ENCODE peak calls at places on chromosome 1, in six cellular contexts. L is HepG2, V is NB4, G is Peyer's patch, E is thyroid gland, K is stomach. W is an unnamed sample.

GRCh38 chr1:209720326-209720725 is 15.7 kb downstream of the HSD11B1 start:
- DNase-seq in V (no peak), L (no peak), G (no peak), K (no peak), E (no peak), W (no peak)

GRCh38 chr1:86706018-86706417 is 1.6 kb downstream of the SH3GLB1 start:
- DNase-seq in V (no peak), L (peak; percentile 9), E (no peak), G (no peak), K (no peak), W (no peak)

GRCh38 chr1:215625949-215626348 is 58.8 kb downstream of the KCTD3 start:
- DNase-seq in K (no peak), V (no peak), L (no peak), G (no peak), E (no peak), W (no peak)

GRCh38 chr1:180584869-180585268 is 26.1 kb downstream of the OVAAL start:
- DNase-seq in E (no peak), L (peak; percentile 66), G (no peak), K (no peak), V (no peak), W (no peak)

GRCh38 chr1:20308569-20308968 is 17.9 kb downstream of the VWA5B1 start:
- DNase-seq in G (no peak), V (no peak), E (no peak), K (no peak), L (no peak), W (no peak)

GRCh38 chr1:67536957-67537646 is 106.9 kb upstream of the SERBP1 start:
- DNase-seq in E (peak; percentile 85), G (no peak), L (no peak), K (no peak), V (no peak), W (peak; percentile 47)

GRCh38 chr1:27598902-27599528 is 4.9 kb downstream of the AHDC1 start:
- DNase-seq in V (peak; percentile 95), G (no peak), E (peak; percentile 84), K (no peak), L (no peak), W (peak; percentile 79)

GRCh38 chr1:29975036-29975694 is 738.8 kb downstream of the PTPRU start:
- DNase-seq in K (no peak), L (peak; percentile 5), G (no peak), E (no peak), V (peak; percentile 30), W (no peak)

GRCh38 chr1:84373446-84374141 is 24.7 kb upstream of the DNASE2B start:
- DNase-seq in K (no peak), G (no peak), E (no peak), L (no peak), V (no peak), W (no peak)

GRCh38 chr1:182615468-182616129 is 11.4 kb upstream of the RGS16 start:
- DNase-seq in V (peak; percentile 86), K (no peak), E (peak; percentile 66), L (no peak), G (peak; percentile 33), W (no peak)

GRCh38 chr1:159598196-159598595 is 10.6 kb downstream of the APCS start:
- DNase-seq in K (no peak), V (no peak), L (peak; percentile 18), G (no peak), E (no peak), W (no peak)

GRCh38 chr1:53331446-53332187 is 3.7 kb upstream of the LRP8 start:
- DNase-seq in G (no peak), K (peak; percentile 10), L (no peak), E (no peak), V (no peak), W (peak; percentile 8)

GRCh38 chr1:235597867-235598553 is 51.6 kb downstream of the GNG4 start:
- DNase-seq in G (no peak), K (no peak), L (peak; percentile 27), E (no peak), V (peak; percentile 39), W (no peak)

GRCh38 chr1:59977075-59977410 is 50.5 kb upstream of the CYP2J2 start:
- DNase-seq in L (no peak), E (no peak), G (no peak), V (no peak), K (no peak), W (no peak)

GRCh38 chr1:90902672-90903071 is 119.2 kb downstream of the ZNF644 start:
- DNase-seq in L (no peak), V (no peak), E (no peak), K (no peak), G (no peak), W (no peak)

GRCh38 chr1:201676061-201676644 is 137.2 kb downstream of the NAV1 start:
- DNase-seq in L (no peak), K (peak; percentile 47), V (peak; percentile 7), G (no peak), E (peak; percentile 74), W (no peak)

GRCh38 chr1:111399792-111400610 is 27.5 kb downstream of the OVGP1 start:
- DNase-seq in G (peak; percentile 67), L (peak; percentile 40), K (peak; percentile 63), E (peak; percentile 56), V (peak; percentile 48), W (no peak)

GRCh38 chr1:48784301-48784700 is 7.6 kb upstream of the BEND5 start:
- DNase-seq in E (no peak), K (no peak), G (no peak), V (no peak), L (no peak), W (no peak)

GRCh38 chr1:241837413-241837812 is 10.6 kb upstream of the EXO1 start:
- DNase-seq in L (no peak), G (no peak), V (no peak), E (no peak), K (no peak), W (no peak)
- TF ChIP-seq CTCF in L (no peak), G (no peak), V (no peak), E (no peak), K (no peak), W (no peak)

GRCh38 chr1:225996946-225997545 is 2.1 kb downstream of the SDE2 start:
- DNase-seq in K (no peak), E (no peak), L (no peak), V (peak; percentile 50), G (no peak), W (no peak)

GRCh38 chr1:225999227-225999911 is at the start of gene SDE2:
- DNase-seq in K (peak; percentile 100), L (peak; percentile 95), V (peak; percentile 99), G (peak; percentile 99), E (peak; percentile 99), W (peak; percentile 100)

GRCh38 chr1:225999912-226000337 is 782 bp upstream of the SDE2 start:
- DNase-seq in E (no peak), L (peak; percentile 21), K (no peak), G (no peak), V (no peak), W (peak; percentile 32)

GRCh38 chr1:225998560-225999226 is 450 bp downstream of the SDE2 start:
- DNase-seq in L (peak; percentile 29), K (no peak), V (peak; percentile 25), G (no peak), E (no peak), W (no peak)

DNA sequence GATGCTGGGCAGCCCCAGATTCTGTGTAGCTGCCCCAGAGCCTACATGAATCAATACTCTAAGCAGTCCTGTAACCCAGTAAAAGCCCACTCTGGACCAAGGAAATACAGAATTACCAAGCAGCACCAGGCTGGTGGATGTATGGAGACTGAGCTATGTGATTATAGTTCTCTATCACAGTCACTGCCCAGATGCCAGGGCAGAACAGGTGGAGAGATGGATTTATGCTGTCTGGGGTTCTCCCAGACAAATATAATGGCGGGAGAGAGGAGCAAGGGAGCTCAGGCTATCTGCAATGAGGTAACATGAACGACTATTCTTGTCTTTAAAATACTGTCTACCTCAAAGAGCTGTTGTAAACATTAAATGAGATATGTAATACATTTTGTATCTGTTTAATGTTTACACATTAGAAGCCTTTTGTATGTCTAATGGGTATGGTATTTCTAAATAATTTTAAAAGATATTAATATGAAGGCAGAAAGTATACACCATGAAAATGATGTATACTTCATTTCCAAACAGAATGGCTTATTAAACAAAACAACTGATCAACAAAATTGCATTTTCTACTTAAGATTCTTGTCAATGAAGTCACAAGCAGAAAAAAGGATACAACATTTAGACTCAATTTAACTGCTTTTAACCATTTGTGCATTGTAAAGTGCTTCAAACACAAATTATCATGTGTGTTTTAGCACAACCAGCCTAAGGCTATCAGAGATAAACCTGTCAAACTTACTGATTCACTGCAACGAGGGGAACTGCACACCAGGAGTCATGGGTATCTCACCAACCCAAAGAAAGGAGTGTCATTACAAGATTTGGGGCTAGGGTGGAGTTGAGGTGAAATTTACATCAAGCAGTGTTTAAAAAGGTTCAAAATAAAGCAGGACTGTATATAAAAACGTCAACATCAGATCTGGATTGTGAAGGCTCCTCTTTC is 3.0 kb downstream of the SDE2 start:
- DNase-seq in G (no peak), L (no peak), V (no peak), K (no peak), E (no peak), W (no peak)
- H3K4me3 ChIP-seq in G (no peak overlapping the region), L (no peak overlapping the region), V (peak overlapping the region; percentile 80), K (no peak overlapping the region), E (no peak overlapping the region), W (no peak overlapping the region)

GRCh38 chr1:116515702-116516101 is 55.1 kb downstream of the CD58 start:
- DNase-seq in L (no peak), V (peak; percentile 61), G (peak; percentile 61), K (no peak), E (no peak), W (no peak)

GRCh38 chr1:116521186-116521585 is 49.6 kb downstream of the CD58 start:
- DNase-seq in E (no peak), V (peak; percentile 30), G (no peak), L (no peak), K (no peak), W (no peak)

GRCh38 chr1:116514708-116515525 is 55.9 kb downstream of the CD58 start:
- DNase-seq in L (no peak), V (peak; percentile 98), K (no peak), G (peak; percentile 37), E (no peak), W (no peak)

GRCh38 chr1:116516631-116517030 is 54.2 kb downstream of the CD58 start:
- DNase-seq in G (no peak), V (no peak), E (no peak), L (no peak), K (no peak), W (no peak)

GRCh38 chr1:116518400-116518799 is 52.4 kb downstream of the CD58 start:
- DNase-seq in K (no peak), G (no peak), E (no peak), L (no peak), V (no peak), W (no peak)
- TF ChIP-seq POLR2A in K (no peak), G (no peak), E (no peak), L (no peak), V (no peak), W (no peak)

DNA sequence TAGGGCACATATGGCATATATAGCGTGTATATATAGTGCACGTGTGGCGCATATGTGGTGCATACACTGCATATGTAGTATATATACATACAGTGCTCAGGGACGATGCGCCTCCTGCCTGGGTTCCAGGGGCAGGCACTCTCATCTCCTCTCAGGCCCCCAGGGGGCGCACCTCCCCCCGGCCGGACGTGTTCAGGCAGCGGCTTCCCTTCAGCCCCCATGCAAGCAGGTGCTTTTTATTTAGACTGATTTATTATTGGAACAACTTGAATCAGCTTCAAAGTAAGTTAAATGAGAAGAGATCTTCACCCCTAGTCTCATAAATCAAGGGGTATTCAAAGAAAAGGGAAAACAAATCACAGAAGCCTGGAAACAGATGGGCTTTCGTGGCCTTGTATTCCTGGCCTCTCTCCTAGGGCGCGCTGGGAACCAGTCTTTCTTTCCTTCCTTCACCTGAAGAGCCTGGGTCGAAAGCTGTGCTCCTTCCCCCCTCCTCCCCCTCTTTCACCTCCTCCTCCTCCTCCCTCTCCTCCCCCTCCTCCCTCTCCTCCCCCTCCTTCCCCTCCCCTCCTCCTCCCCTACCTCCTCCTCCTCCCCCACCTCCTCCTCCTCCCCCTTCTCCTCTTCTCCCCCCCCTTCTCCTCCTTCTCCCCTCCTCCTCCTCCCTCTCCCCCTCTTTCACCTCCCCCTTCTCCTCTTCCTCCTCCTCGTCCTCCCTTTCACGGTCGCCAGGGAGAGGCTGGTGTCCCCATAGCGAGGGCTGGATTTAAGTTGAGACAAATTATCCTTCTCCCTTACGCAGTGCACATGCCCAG is 64.7 kb downstream of the UBIAD1 start:
- DNase-seq in V (peak; percentile 63), E (peak; percentile 8), G (peak; percentile 59), K (peak; percentile 48), L (peak; percentile 23), W (peak; percentile 87)
- TF ChIP-seq CTCF in V (peak; percentile 83), E (peak; percentile 32), G (peak; percentile 55), K (peak; percentile 42), L (peak; percentile 78), W (peak; percentile 35)

W was measured in upper lobe of left lung.